ENCODE peak calls at places on chromosomes 1 and 21, in four cellular contexts. One of them, this sample, is unnamed.

GRCh38 chr21:46045154-46045553 is 52.8 kb upstream of the COL6A2 start:
- DNase-seq in T-helper 22 cell: no peak
- DNase-seq in GM23248: no peak
- DNase-seq in ELF-1: no peak
- DNase-seq in this sample: no peak

GRCh38 chr1:21439721-21440629 is at the start of gene NBPF3:
- DNase-seq in T-helper 22 cell: peak; percentile 79
- DNase-seq in GM23248: peak; percentile 93
- DNase-seq in ELF-1: peak; percentile 96
- DNase-seq in this sample: peak; percentile 23

GRCh38 chr1:217569021-217569420 is 61.9 kb downstream of the GPATCH2 start:
- DNase-seq in T-helper 22 cell: no peak
- DNase-seq in GM23248: peak; percentile 37
- DNase-seq in ELF-1: no peak
- DNase-seq in this sample: no peak

GRCh38 chr1:208134491-208134890 is 109.7 kb downstream of the PLXNA2 start:
- DNase-seq in T-helper 22 cell: no peak
- DNase-seq in GM23248: no peak
- DNase-seq in ELF-1: no peak
- DNase-seq in this sample: no peak

GRCh38 chr21:14901482-14901958 is 163.3 kb downstream of the NRIP1 start:
- DNase-seq in T-helper 22 cell: no peak
- DNase-seq in GM23248: peak; percentile 43
- DNase-seq in ELF-1: no peak
- DNase-seq in this sample: no peak

GRCh38 chr1:101330427-101331130 is 93.8 kb downstream of the S1PR1 start:
- DNase-seq in T-helper 22 cell: no peak
- DNase-seq in GM23248: no peak
- DNase-seq in ELF-1: no peak
- DNase-seq in this sample: no peak

GRCh38 chr1:1290238-1290731 is 10.0 kb downstream of the SCNN1D start:
- DNase-seq in T-helper 22 cell: no peak
- DNase-seq in GM23248: peak; percentile 78
- DNase-seq in ELF-1: peak; percentile 77
- DNase-seq in this sample: no peak

GRCh38 chr1:190436615-190437014 is 41.0 kb downstream of the BRINP3 start:
- DNase-seq in T-helper 22 cell: no peak
- DNase-seq in GM23248: peak; percentile 3
- DNase-seq in ELF-1: no peak
- DNase-seq in this sample: no peak

GRCh38 chr1:110059133-110059863 is 11.2 kb downstream of the ALX3 start:
- DNase-seq in T-helper 22 cell: no peak
- DNase-seq in GM23248: no peak
- DNase-seq in ELF-1: peak; percentile 59
- DNase-seq in this sample: no peak

GRCh38 chr1:60133848-60134247 is 60.3 kb upstream of the C1orf87 start:
- DNase-seq in T-helper 22 cell: no peak
- DNase-seq in GM23248: peak; percentile 92
- DNase-seq in ELF-1: no peak
- DNase-seq in this sample: no peak

GRCh38 chr1:204127597-204128242 is 24.1 kb downstream of the ETNK2 start:
- DNase-seq in T-helper 22 cell: no peak
- DNase-seq in GM23248: peak; percentile 94
- DNase-seq in ELF-1: peak; percentile 73
- DNase-seq in this sample: no peak

GRCh38 chr21:36437745-36438128 is 42.2 kb downstream of the CLDN14 start:
- DNase-seq in T-helper 22 cell: no peak
- DNase-seq in GM23248: peak; percentile 87
- DNase-seq in ELF-1: no peak
- DNase-seq in this sample: no peak

GRCh38 chr1:19390901-19391595 is 78.9 kb downstream of the SLC66A1 start:
- DNase-seq in T-helper 22 cell: peak; percentile 58
- DNase-seq in GM23248: peak; percentile 91
- DNase-seq in ELF-1: peak; percentile 34
- DNase-seq in this sample: no peak

GRCh38 chr21:16913010-16913409 is 599.8 kb upstream of the CXADR start:
- DNase-seq in T-helper 22 cell: no peak
- DNase-seq in GM23248: peak; percentile 16
- DNase-seq in ELF-1: peak; percentile 68
- DNase-seq in this sample: no peak

GRCh38 chr1:244834596-244835275 is 722 bp upstream of the COX20 start:
- DNase-seq in T-helper 22 cell: peak; percentile 85
- DNase-seq in GM23248: peak; percentile 95
- DNase-seq in ELF-1: peak; percentile 90
- DNase-seq in this sample: peak; percentile 80

GRCh38 chr1:68375919-68376318 is 73.8 kb downstream of the RPE65 start:
- DNase-seq in T-helper 22 cell: no peak
- DNase-seq in GM23248: peak; percentile 32
- DNase-seq in ELF-1: no peak
- DNase-seq in this sample: no peak

GRCh38 chr1:234731371-234732085 is 121.5 kb upstream of the IRF2BP2 start:
- DNase-seq in T-helper 22 cell: peak; percentile 38
- DNase-seq in GM23248: peak; percentile 94
- DNase-seq in ELF-1: no peak
- DNase-seq in this sample: no peak

GRCh38 chr21:17783816-17784598 is 35.1 kb downstream of the C21orf91 start:
- DNase-seq in T-helper 22 cell: no peak
- DNase-seq in GM23248: no peak
- DNase-seq in ELF-1: no peak
- DNase-seq in this sample: no peak

GRCh38 chr1:180462099-180462498 is 40.3 kb downstream of the ACBD6 start:
- DNase-seq in T-helper 22 cell: no peak
- DNase-seq in GM23248: no peak
- DNase-seq in ELF-1: no peak
- DNase-seq in this sample: no peak

GRCh38 chr1:25182629-25183028 is 49.7 kb downstream of the SYF2 start:
- DNase-seq in T-helper 22 cell: no peak
- DNase-seq in GM23248: peak; percentile 10
- DNase-seq in ELF-1: peak; percentile 30
- DNase-seq in this sample: no peak

GRCh38 chr1:49240709-49241221 is 464.1 kb upstream of the BEND5 start:
- DNase-seq in T-helper 22 cell: no peak
- DNase-seq in GM23248: no peak
- DNase-seq in ELF-1: no peak
- DNase-seq in this sample: no peak

GRCh38 chr1:243266231-243266630 is 10.4 kb downstream of the SDCCAG8 start:
- DNase-seq in T-helper 22 cell: no peak
- DNase-seq in GM23248: no peak
- DNase-seq in ELF-1: no peak
- DNase-seq in this sample: no peak

GRCh38 chr1:12336436-12336835 is 106.6 kb downstream of the VPS13D start:
- DNase-seq in T-helper 22 cell: no peak
- DNase-seq in GM23248: peak; percentile 10
- DNase-seq in ELF-1: no peak
- DNase-seq in this sample: no peak

GRCh38 chr1:184974086-184974836 is at the start of gene NIBAN1:
- DNase-seq in T-helper 22 cell: peak; percentile 61
- DNase-seq in GM23248: peak; percentile 80
- DNase-seq in ELF-1: peak; percentile 62
- DNase-seq in this sample: no peak

GRCh38 chr1:85992756-85993155 is 163.8 kb downstream of the COL24A1 start:
- DNase-seq in T-helper 22 cell: no peak
- DNase-seq in GM23248: peak; percentile 62
- DNase-seq in ELF-1: no peak
- DNase-seq in this sample: no peak

GRCh38 chr1:2127181-2128145 is 67.1 kb downstream of the FAAP20 start:
- DNase-seq in T-helper 22 cell: no peak
- DNase-seq in GM23248: no peak
- DNase-seq in ELF-1: no peak
- DNase-seq in this sample: no peak

GRCh38 chr21:18002393-18002792 is 183.2 kb upstream of the C21orf91 start:
- DNase-seq in T-helper 22 cell: no peak
- DNase-seq in GM23248: no peak
- DNase-seq in ELF-1: no peak
- DNase-seq in this sample: no peak

GRCh38 chr1:181743878-181744312 is 260.6 kb downstream of the CACNA1E start:
- DNase-seq in T-helper 22 cell: no peak
- DNase-seq in GM23248: no peak
- DNase-seq in ELF-1: no peak
- DNase-seq in this sample: no peak

GRCh38 chr1:245256528-245256927 is 101.7 kb downstream of the KIF26B start:
- DNase-seq in T-helper 22 cell: no peak
- DNase-seq in GM23248: no peak
- DNase-seq in ELF-1: peak; percentile 69
- DNase-seq in this sample: no peak

GRCh38 chr1:35461966-35462651 is 95.1 kb downstream of the KIAA0319L start:
- DNase-seq in T-helper 22 cell: no peak
- DNase-seq in GM23248: no peak
- DNase-seq in ELF-1: no peak
- DNase-seq in this sample: no peak

GRCh38 chr1:205783904-205784303 is 8.6 kb upstream of the RAB29 start:
- DNase-seq in T-helper 22 cell: no peak
- DNase-seq in GM23248: peak; percentile 43
- DNase-seq in ELF-1: no peak
- DNase-seq in this sample: no peak

GRCh38 chr1:99622702-99623347 is 23.1 kb upstream of the PALMD start:
- DNase-seq in T-helper 22 cell: no peak
- DNase-seq in GM23248: no peak
- DNase-seq in ELF-1: no peak
- DNase-seq in this sample: no peak

GRCh38 chr21:29192999-29193563 is 62.6 kb downstream of the MAP3K7CL start:
- DNase-seq in T-helper 22 cell: no peak
- DNase-seq in GM23248: peak; percentile 51
- DNase-seq in ELF-1: peak; percentile 76
- DNase-seq in this sample: no peak

GRCh38 chr1:155636397-155637153 is 26.6 kb downstream of the MSTO1 start:
- DNase-seq in T-helper 22 cell: no peak
- DNase-seq in GM23248: no peak
- DNase-seq in ELF-1: no peak
- DNase-seq in this sample: no peak

GRCh38 chr1:228337711-228338520 is 68.7 kb downstream of the TRIM11 start:
- DNase-seq in T-helper 22 cell: no peak
- DNase-seq in GM23248: no peak
- DNase-seq in ELF-1: no peak
- DNase-seq in this sample: no peak

GRCh38 chr1:38763106-38763505 is 96.5 kb downstream of the RRAGC start:
- DNase-seq in T-helper 22 cell: no peak
- DNase-seq in GM23248: no peak
- DNase-seq in ELF-1: no peak
- DNase-seq in this sample: no peak

GRCh38 chr1:54325705-54326461 is 80.3 kb downstream of the SSBP3 start:
- DNase-seq in T-helper 22 cell: no peak
- DNase-seq in GM23248: no peak
- DNase-seq in ELF-1: no peak
- DNase-seq in this sample: no peak